ENCODE peak calls at places on chromosomes 12 and 14, in four cellular contexts. One of them, this sample, is unnamed.

GRCh38 chr14:29016050-29016900 is 249.7 kb downstream of the FOXG1 start:
- DNase-seq in stimulated activated CD4-positive, alpha-beta T cell treated with anti-CD3 and anti-CD28 coated beads, Interleukin-12 subunit alpha, Interleukin-12 subunit beta, amount 100 ng/mL, for 4 hours: no peak
- DNase-seq in endothelial cell of umbilical vein: peak; percentile 60
- DNase-seq in omental fat pad: no peak
- DNase-seq in this sample: no peak

GRCh38 chr14:24339284-24340151 is at the start of gene RIPK3:
- DNase-seq in endothelial cell of umbilical vein: peak; percentile 23
- DNase-seq in omental fat pad: no peak
- DNase-seq in stimulated activated CD4-positive, alpha-beta T cell treated with anti-CD3 and anti-CD28 coated beads, Interleukin-12 subunit alpha, Interleukin-12 subunit beta, amount 100 ng/mL, for 4 hours: peak; percentile 66
- DNase-seq in this sample: no peak

GRCh38 chr12:2382391-2383155 is 329.8 kb downstream of the CACNA1C start:
- DNase-seq in stimulated activated CD4-positive, alpha-beta T cell treated with anti-CD3 and anti-CD28 coated beads, Interleukin-12 subunit alpha, Interleukin-12 subunit beta, amount 100 ng/mL, for 4 hours: no peak
- DNase-seq in endothelial cell of umbilical vein: no peak
- DNase-seq in omental fat pad: no peak
- DNase-seq in this sample: no peak

GRCh38 chr12:26153421-26154154 is 28.8 kb upstream of the BHLHE41 start:
- DNase-seq in stimulated activated CD4-positive, alpha-beta T cell treated with anti-CD3 and anti-CD28 coated beads, Interleukin-12 subunit alpha, Interleukin-12 subunit beta, amount 100 ng/mL, for 4 hours: no peak
- DNase-seq in endothelial cell of umbilical vein: peak; percentile 88
- DNase-seq in omental fat pad: no peak
- DNase-seq in this sample: no peak

GRCh38 chr12:95201056-95201670 is 16.1 kb downstream of the FGD6 start:
- DNase-seq in stimulated activated CD4-positive, alpha-beta T cell treated with anti-CD3 and anti-CD28 coated beads, Interleukin-12 subunit alpha, Interleukin-12 subunit beta, amount 100 ng/mL, for 4 hours: no peak
- DNase-seq in omental fat pad: no peak
- DNase-seq in endothelial cell of umbilical vein: peak; percentile 20
- DNase-seq in this sample: no peak

GRCh38 chr12:89343127-89343526 is 9.2 kb downstream of the DUSP6 start:
- DNase-seq in endothelial cell of umbilical vein: no peak
- DNase-seq in omental fat pad: no peak
- DNase-seq in stimulated activated CD4-positive, alpha-beta T cell treated with anti-CD3 and anti-CD28 coated beads, Interleukin-12 subunit alpha, Interleukin-12 subunit beta, amount 100 ng/mL, for 4 hours: no peak
- DNase-seq in this sample: peak; percentile 29

GRCh38 chr12:119088917-119089667 is 89.6 kb upstream of the HSPB8 start:
- DNase-seq in stimulated activated CD4-positive, alpha-beta T cell treated with anti-CD3 and anti-CD28 coated beads, Interleukin-12 subunit alpha, Interleukin-12 subunit beta, amount 100 ng/mL, for 4 hours: no peak
- DNase-seq in omental fat pad: no peak
- DNase-seq in endothelial cell of umbilical vein: no peak
- DNase-seq in this sample: no peak

GRCh38 chr12:42498549-42499247 is 90.8 kb downstream of the PRICKLE1 start:
- DNase-seq in stimulated activated CD4-positive, alpha-beta T cell treated with anti-CD3 and anti-CD28 coated beads, Interleukin-12 subunit alpha, Interleukin-12 subunit beta, amount 100 ng/mL, for 4 hours: no peak
- DNase-seq in endothelial cell of umbilical vein: no peak
- DNase-seq in omental fat pad: no peak
- DNase-seq in this sample: no peak

GRCh38 chr14:22434901-22435565 is 154.0 kb downstream of the DAD1 start:
- DNase-seq in endothelial cell of umbilical vein: no peak
- DNase-seq in stimulated activated CD4-positive, alpha-beta T cell treated with anti-CD3 and anti-CD28 coated beads, Interleukin-12 subunit alpha, Interleukin-12 subunit beta, amount 100 ng/mL, for 4 hours: no peak
- DNase-seq in omental fat pad: no peak
- DNase-seq in this sample: no peak

GRCh38 chr12:93243689-93244513 is 133.8 kb upstream of the NUDT4 start:
- DNase-seq in stimulated activated CD4-positive, alpha-beta T cell treated with anti-CD3 and anti-CD28 coated beads, Interleukin-12 subunit alpha, Interleukin-12 subunit beta, amount 100 ng/mL, for 4 hours: no peak
- DNase-seq in omental fat pad: no peak
- DNase-seq in endothelial cell of umbilical vein: peak; percentile 24
- DNase-seq in this sample: peak; percentile 58

GRCh38 chr12:47985596-47986265 is 18.5 kb downstream of the COL2A1 start:
- DNase-seq in endothelial cell of umbilical vein: no peak
- DNase-seq in stimulated activated CD4-positive, alpha-beta T cell treated with anti-CD3 and anti-CD28 coated beads, Interleukin-12 subunit alpha, Interleukin-12 subunit beta, amount 100 ng/mL, for 4 hours: no peak
- DNase-seq in omental fat pad: no peak
- DNase-seq in this sample: no peak

GRCh38 chr14:65096323-65097089 is 5.8 kb downstream of the MAX start:
- DNase-seq in omental fat pad: no peak
- DNase-seq in stimulated activated CD4-positive, alpha-beta T cell treated with anti-CD3 and anti-CD28 coated beads, Interleukin-12 subunit alpha, Interleukin-12 subunit beta, amount 100 ng/mL, for 4 hours: no peak
- DNase-seq in endothelial cell of umbilical vein: no peak
- DNase-seq in this sample: no peak

GRCh38 chr12:110316861-110317260 is 35.8 kb downstream of the ATP2A2 start:
- DNase-seq in stimulated activated CD4-positive, alpha-beta T cell treated with anti-CD3 and anti-CD28 coated beads, Interleukin-12 subunit alpha, Interleukin-12 subunit beta, amount 100 ng/mL, for 4 hours: no peak
- DNase-seq in omental fat pad: no peak
- DNase-seq in endothelial cell of umbilical vein: no peak
- DNase-seq in this sample: no peak

GRCh38 chr14:91727121-91727520 is 4.8 kb downstream of the CATSPERB start:
- DNase-seq in stimulated activated CD4-positive, alpha-beta T cell treated with anti-CD3 and anti-CD28 coated beads, Interleukin-12 subunit alpha, Interleukin-12 subunit beta, amount 100 ng/mL, for 4 hours: no peak
- DNase-seq in endothelial cell of umbilical vein: no peak
- DNase-seq in omental fat pad: no peak
- DNase-seq in this sample: no peak

GRCh38 chr14:103847954-103848719 is 762 bp upstream of the PPP1R13B start:
- DNase-seq in stimulated activated CD4-positive, alpha-beta T cell treated with anti-CD3 and anti-CD28 coated beads, Interleukin-12 subunit alpha, Interleukin-12 subunit beta, amount 100 ng/mL, for 4 hours: no peak
- DNase-seq in endothelial cell of umbilical vein: no peak
- DNase-seq in omental fat pad: no peak
- DNase-seq in this sample: no peak

GRCh38 chr14:71498151-71498734 is 434.0 kb upstream of the RGS6 start:
- DNase-seq in omental fat pad: no peak
- DNase-seq in stimulated activated CD4-positive, alpha-beta T cell treated with anti-CD3 and anti-CD28 coated beads, Interleukin-12 subunit alpha, Interleukin-12 subunit beta, amount 100 ng/mL, for 4 hours: no peak
- DNase-seq in endothelial cell of umbilical vein: no peak
- DNase-seq in this sample: no peak

GRCh38 chr12:111488271-111488670 is 82.5 kb downstream of the SH2B3 start:
- DNase-seq in endothelial cell of umbilical vein: no peak
- DNase-seq in stimulated activated CD4-positive, alpha-beta T cell treated with anti-CD3 and anti-CD28 coated beads, Interleukin-12 subunit alpha, Interleukin-12 subunit beta, amount 100 ng/mL, for 4 hours: no peak
- DNase-seq in omental fat pad: no peak
- DNase-seq in this sample: peak; percentile 53

GRCh38 chr12:131755305-131756113 is 44.6 kb downstream of the SFSWAP start:
- DNase-seq in endothelial cell of umbilical vein: no peak
- DNase-seq in omental fat pad: no peak
- DNase-seq in stimulated activated CD4-positive, alpha-beta T cell treated with anti-CD3 and anti-CD28 coated beads, Interleukin-12 subunit alpha, Interleukin-12 subunit beta, amount 100 ng/mL, for 4 hours: no peak
- DNase-seq in this sample: no peak

GRCh38 chr14:76201162-76201561 is 49.4 kb downstream of the GPATCH2L start:
- DNase-seq in omental fat pad: no peak
- DNase-seq in endothelial cell of umbilical vein: no peak
- DNase-seq in stimulated activated CD4-positive, alpha-beta T cell treated with anti-CD3 and anti-CD28 coated beads, Interleukin-12 subunit alpha, Interleukin-12 subunit beta, amount 100 ng/mL, for 4 hours: no peak
- DNase-seq in this sample: no peak

GRCh38 chr14:100902792-100903191 is 730 bp downstream of the RTL1 start:
- DNase-seq in omental fat pad: no peak
- DNase-seq in endothelial cell of umbilical vein: no peak
- DNase-seq in stimulated activated CD4-positive, alpha-beta T cell treated with anti-CD3 and anti-CD28 coated beads, Interleukin-12 subunit alpha, Interleukin-12 subunit beta, amount 100 ng/mL, for 4 hours: no peak
- DNase-seq in this sample: no peak

GRCh38 chr14:75283162-75283883 is 4.7 kb downstream of the FOS start:
- DNase-seq in endothelial cell of umbilical vein: no peak
- DNase-seq in stimulated activated CD4-positive, alpha-beta T cell treated with anti-CD3 and anti-CD28 coated beads, Interleukin-12 subunit alpha, Interleukin-12 subunit beta, amount 100 ng/mL, for 4 hours: no peak
- DNase-seq in omental fat pad: peak; percentile 62
- DNase-seq in this sample: no peak

GRCh38 chr14:51357250-51357649 is 117.2 kb downstream of the TMX1 start:
- DNase-seq in endothelial cell of umbilical vein: no peak
- DNase-seq in stimulated activated CD4-positive, alpha-beta T cell treated with anti-CD3 and anti-CD28 coated beads, Interleukin-12 subunit alpha, Interleukin-12 subunit beta, amount 100 ng/mL, for 4 hours: no peak
- DNase-seq in omental fat pad: no peak
- DNase-seq in this sample: no peak

GRCh38 chr12:132554857-132555630 is 55.3 kb downstream of the LRCOL1 start:
- DNase-seq in endothelial cell of umbilical vein: no peak
- DNase-seq in omental fat pad: no peak
- DNase-seq in stimulated activated CD4-positive, alpha-beta T cell treated with anti-CD3 and anti-CD28 coated beads, Interleukin-12 subunit alpha, Interleukin-12 subunit beta, amount 100 ng/mL, for 4 hours: no peak
- DNase-seq in this sample: no peak

GRCh38 chr12:65209655-65210043 is 40.3 kb downstream of the LEMD3 start:
- DNase-seq in endothelial cell of umbilical vein: peak; percentile 82
- DNase-seq in omental fat pad: no peak
- DNase-seq in stimulated activated CD4-positive, alpha-beta T cell treated with anti-CD3 and anti-CD28 coated beads, Interleukin-12 subunit alpha, Interleukin-12 subunit beta, amount 100 ng/mL, for 4 hours: no peak
- DNase-seq in this sample: no peak

GRCh38 chr12:76784600-76785051 is 20.7 kb downstream of the ZDHHC17 start:
- DNase-seq in endothelial cell of umbilical vein: no peak
- DNase-seq in stimulated activated CD4-positive, alpha-beta T cell treated with anti-CD3 and anti-CD28 coated beads, Interleukin-12 subunit alpha, Interleukin-12 subunit beta, amount 100 ng/mL, for 4 hours: no peak
- DNase-seq in omental fat pad: no peak
- DNase-seq in this sample: no peak

GRCh38 chr14:85187521-85187920 is 342.4 kb upstream of the FLRT2 start:
- DNase-seq in stimulated activated CD4-positive, alpha-beta T cell treated with anti-CD3 and anti-CD28 coated beads, Interleukin-12 subunit alpha, Interleukin-12 subunit beta, amount 100 ng/mL, for 4 hours: no peak
- DNase-seq in omental fat pad: no peak
- DNase-seq in endothelial cell of umbilical vein: peak; percentile 61
- DNase-seq in this sample: no peak

GRCh38 chr14:94278732-94279131 is 14.3 kb downstream of the SERPINA10 start:
- DNase-seq in endothelial cell of umbilical vein: no peak
- DNase-seq in omental fat pad: no peak
- DNase-seq in stimulated activated CD4-positive, alpha-beta T cell treated with anti-CD3 and anti-CD28 coated beads, Interleukin-12 subunit alpha, Interleukin-12 subunit beta, amount 100 ng/mL, for 4 hours: no peak
- DNase-seq in this sample: no peak

GRCh38 chr12:12646483-12647072 is 34.9 kb downstream of the CREBL2 start:
- DNase-seq in endothelial cell of umbilical vein: no peak
- DNase-seq in omental fat pad: no peak
- DNase-seq in stimulated activated CD4-positive, alpha-beta T cell treated with anti-CD3 and anti-CD28 coated beads, Interleukin-12 subunit alpha, Interleukin-12 subunit beta, amount 100 ng/mL, for 4 hours: no peak
- DNase-seq in this sample: no peak

GRCh38 chr12:130401703-130402102 is 64.0 kb downstream of the PIWIL1 start:
- DNase-seq in stimulated activated CD4-positive, alpha-beta T cell treated with anti-CD3 and anti-CD28 coated beads, Interleukin-12 subunit alpha, Interleukin-12 subunit beta, amount 100 ng/mL, for 4 hours: no peak
- DNase-seq in endothelial cell of umbilical vein: no peak
- DNase-seq in omental fat pad: no peak
- DNase-seq in this sample: no peak

GRCh38 chr12:109670647-109671046 is 43.0 kb upstream of the FAM222A start:
- DNase-seq in stimulated activated CD4-positive, alpha-beta T cell treated with anti-CD3 and anti-CD28 coated beads, Interleukin-12 subunit alpha, Interleukin-12 subunit beta, amount 100 ng/mL, for 4 hours: no peak
- DNase-seq in omental fat pad: no peak
- DNase-seq in endothelial cell of umbilical vein: no peak
- DNase-seq in this sample: no peak

GRCh38 chr12:22410497-22410896 is 76.0 kb upstream of the ST8SIA1 start:
- DNase-seq in omental fat pad: no peak
- DNase-seq in endothelial cell of umbilical vein: no peak
- DNase-seq in stimulated activated CD4-positive, alpha-beta T cell treated with anti-CD3 and anti-CD28 coated beads, Interleukin-12 subunit alpha, Interleukin-12 subunit beta, amount 100 ng/mL, for 4 hours: no peak
- DNase-seq in this sample: no peak

GRCh38 chr12:110906985-110907384 is 13.4 kb downstream of the MYL2 start:
- DNase-seq in endothelial cell of umbilical vein: no peak
- DNase-seq in omental fat pad: no peak
- DNase-seq in stimulated activated CD4-positive, alpha-beta T cell treated with anti-CD3 and anti-CD28 coated beads, Interleukin-12 subunit alpha, Interleukin-12 subunit beta, amount 100 ng/mL, for 4 hours: no peak
- DNase-seq in this sample: no peak